ENCODE peak calls at places on chromosome 7, in nine cellular contexts. R is mesothelial cell of epicardium; X is RCC 7860; K is IMR-90; U is astrocyte of the spinal cord; G is GM10248; P is stimulated activated CD4-positive, alpha-beta T cell treated with anti-CD3 and anti-CD28 coated beads, TNF-alpha, amount 100 ng/mL, for 1 hour; C is effector memory CD4-positive, alpha-beta T cell; S is HTR-8/SVneo. M is an unnamed sample.

GRCh38 chr7:924541-925231 is 29.8 kb downstream of the ADAP1 start:
- DNase-seq in R (peak), X (no peak), K (peak), U (no peak), G (peak), P (no peak), C (no peak), S (no peak), M (no peak)

GRCh38 chr7:91288208-91288824 is 24.1 kb downstream of the FZD1 start:
- DNase-seq in R (no peak), X (no peak), K (no peak), U (no peak), G (peak), P (no peak), C (no peak), S (no peak), M (no peak)

GRCh38 chr7:82335927-82336326 is 107.7 kb downstream of the CACNA2D1 start:
- DNase-seq in R (no peak), X (no peak), K (peak), U (peak), G (no peak), P (no peak), C (no peak), S (no peak), M (no peak)

GRCh38 chr7:141698247-141699015 is 3.5 kb downstream of the DENND11 start:
- DNase-seq in R (no peak), X (peak), K (no peak), U (no peak), G (no peak), P (no peak), C (no peak), S (no peak), M (no peak)

GRCh38 chr7:99693427-99694200 is 13.8 kb upstream of the CYP3A5 start:
- DNase-seq in R (peak), X (no peak), K (no peak), U (no peak), G (no peak), P (no peak), C (no peak), S (no peak), M (no peak)

GRCh38 chr7:154777908-154778307 is 225.0 kb downstream of the PAXIP1 start:
- DNase-seq in R (no peak), X (no peak), K (no peak), U (no peak), G (no peak), P (no peak), C (no peak), S (no peak), M (no peak)

GRCh38 chr7:121081327-121081936 is 92.9 kb downstream of the CPED1 start:
- DNase-seq in R (no peak), X (peak), K (peak), U (peak), G (peak), P (no peak), C (no peak), S (no peak), M (no peak)

GRCh38 chr7:95609277-95609971 is 13.1 kb upstream of the PDK4 start:
- DNase-seq in R (no peak), X (no peak), K (peak), U (peak), G (no peak), P (no peak), C (no peak), S (no peak), M (no peak)

GRCh38 chr7:30168800-30169584 is 34.2 kb downstream of the MTURN start:
- DNase-seq in R (no peak), X (peak), K (peak), U (peak), G (no peak), P (no peak), C (no peak), S (peak), M (no peak)

GRCh38 chr7:130838738-130839137 is 104.7 kb upstream of the KLF14 start:
- DNase-seq in R (no peak), X (peak), K (peak), U (peak), G (peak), P (no peak), C (no peak), S (peak), M (no peak)

GRCh38 chr7:142108728-142109505 is 2.6 kb upstream of the MGAM2 start:
- DNase-seq in R (no peak), X (no peak), K (no peak), U (no peak), G (no peak), P (no peak), C (no peak), S (no peak), M (no peak)

GRCh38 chr7:105849122-105849855 is 27.1 kb downstream of the ATXN7L1 start:
- DNase-seq in R (no peak), X (peak), K (no peak), U (no peak), G (no peak), P (peak), C (peak), S (peak), M (no peak)

GRCh38 chr7:117774943-117775342 is 98.3 kb downstream of the CTTNBP2 start:
- DNase-seq in R (no peak), X (no peak), K (no peak), U (no peak), G (no peak), P (no peak), C (no peak), S (no peak), M (no peak)

GRCh38 chr7:77434570-77434969 is 18.4 kb upstream of the GSAP start:
- DNase-seq in R (no peak), X (no peak), K (peak), U (peak), G (no peak), P (no peak), C (no peak), S (no peak), M (no peak)

GRCh38 chr7:115731796-115732471 is 298.6 kb downstream of the TFEC start:
- DNase-seq in R (no peak), X (no peak), K (peak), U (no peak), G (no peak), P (no peak), C (no peak), S (no peak), M (no peak)

GRCh38 chr7:149796287-149796860 is 23.0 kb upstream of the ZNF467 start:
- DNase-seq in R (no peak), X (no peak), K (no peak), U (no peak), G (no peak), P (no peak), C (no peak), S (no peak), M (no peak)

GRCh38 chr7:27515933-27516332 is 146.8 kb downstream of the HIBADH start:
- DNase-seq in R (no peak), X (no peak), K (no peak), U (no peak), G (no peak), P (no peak), C (no peak), S (no peak), M (no peak)

GRCh38 chr7:101746311-101746710 is 71.1 kb upstream of the CUX1 start:
- DNase-seq in R (no peak), X (no peak), K (no peak), U (no peak), G (no peak), P (no peak), C (no peak), S (no peak), M (no peak)